ENCODE peak calls at places on chromosome 6, in five cellular contexts. One of them, this sample, is unnamed.

GRCh38 chr6:50816115-50816675 is 2.5 kb upstream of the TFAP2B start:
- DNase-seq in fibroblast of gingiva: peak; percentile 74
- DNase-seq in upper lobe of right lung: peak; percentile 72
- DNase-seq in effector memory CD8-positive, alpha-beta T cell: peak; percentile 7
- DNase-seq in nephron progenitor cell: peak; percentile 84
- DNase-seq in this sample: peak; percentile 19

GRCh38 chr6:138538390-138539031 is 39.2 kb upstream of the NHSL1 start:
- DNase-seq in upper lobe of right lung: no peak
- DNase-seq in nephron progenitor cell: no peak
- DNase-seq in effector memory CD8-positive, alpha-beta T cell: no peak
- DNase-seq in fibroblast of gingiva: peak; percentile 87
- DNase-seq in this sample: no peak

GRCh38 chr6:147530132-147531060 is 21.9 kb downstream of the SAMD5 start:
- DNase-seq in upper lobe of right lung: no peak
- DNase-seq in effector memory CD8-positive, alpha-beta T cell: no peak
- DNase-seq in nephron progenitor cell: no peak
- DNase-seq in fibroblast of gingiva: no peak
- DNase-seq in this sample: peak; percentile 20

GRCh38 chr6:22471746-22472145 is 97.6 kb upstream of the HDGFL1 start:
- DNase-seq in nephron progenitor cell: no peak
- DNase-seq in fibroblast of gingiva: no peak
- DNase-seq in upper lobe of right lung: no peak
- DNase-seq in effector memory CD8-positive, alpha-beta T cell: no peak
- DNase-seq in this sample: no peak

GRCh38 chr6:17962436-17963031 is 24.9 kb downstream of the KIF13A start:
- DNase-seq in nephron progenitor cell: no peak
- DNase-seq in effector memory CD8-positive, alpha-beta T cell: no peak
- DNase-seq in fibroblast of gingiva: peak; percentile 90
- DNase-seq in upper lobe of right lung: no peak
- DNase-seq in this sample: no peak

GRCh38 chr6:3706547-3707467 is 44.7 kb downstream of the PXDC1 start:
- DNase-seq in effector memory CD8-positive, alpha-beta T cell: no peak
- DNase-seq in fibroblast of gingiva: no peak
- DNase-seq in upper lobe of right lung: no peak
- DNase-seq in nephron progenitor cell: no peak
- DNase-seq in this sample: no peak

GRCh38 chr6:161105408-161105807 is 113.8 kb downstream of the MAP3K4 start:
- DNase-seq in effector memory CD8-positive, alpha-beta T cell: no peak
- DNase-seq in upper lobe of right lung: no peak
- DNase-seq in nephron progenitor cell: no peak
- DNase-seq in fibroblast of gingiva: no peak
- DNase-seq in this sample: no peak

GRCh38 chr6:156065838-156066237 is 610.2 kb upstream of the NOX3 start:
- DNase-seq in fibroblast of gingiva: no peak
- DNase-seq in nephron progenitor cell: no peak
- DNase-seq in upper lobe of right lung: no peak
- DNase-seq in effector memory CD8-positive, alpha-beta T cell: no peak
- DNase-seq in this sample: no peak